ENCODE peak calls at places on chromosomes 5 and 9, in nine cellular contexts. U is A549, K is heart left ventricle, F is suprapubic skin, V is ovary, J is upper lobe of left lung, H is esophagus squamous epithelium, C is right lobe of liver, T is body of pancreas. R is an unnamed sample.

GRCh38 chr5:144815131-144815530 is 644.5 kb downstream of the KCTD16 start:
- DNase-seq in U (no peak), J (no peak), F (no peak), T (no peak), H (no peak), K (no peak), C (no peak), V (no peak), R (no peak)

GRCh38 chr5:135471726-135472125 is 19.6 kb upstream of the TIFAB start:
- DNase-seq in C (no peak), H (no peak), K (no peak), V (no peak), U (no peak), T (no peak), J (no peak), F (peak), R (no peak)

GRCh38 chr5:140558542-140558941 is 1.3 kb upstream of the SRA1 start:
- DNase-seq in U (no peak), V (no peak), C (no peak), T (no peak), J (peak), H (no peak), F (no peak), K (no peak), R (no peak)

GRCh38 chr9:33263131-33263935 is 1.2 kb downstream of the BAG1 start:
- DNase-seq in T (peak), K (no peak), J (peak), U (no peak), V (no peak), H (no peak), C (peak), F (no peak), R (no peak)

GRCh38 chr5:176639981-176640380 is 7.3 kb upstream of the TSPAN17 start:
- DNase-seq in H (no peak), U (no peak), J (no peak), F (no peak), K (peak), T (peak), V (no peak), C (no peak), R (no peak)

GRCh38 chr9:79037338-79037737 is 534.4 kb upstream of the TLE4 start:
- DNase-seq in F (no peak), K (no peak), T (no peak), H (no peak), V (no peak), J (peak), U (no peak), C (no peak), R (no peak)

GRCh38 chr5:78806544-78806943 is 158.0 kb upstream of the LHFPL2 start:
- DNase-seq in T (no peak), F (no peak), U (no peak), C (no peak), K (no peak), V (no peak), J (no peak), H (no peak), R (no peak)

GRCh38 chr9:117916291-117916690 is 212.1 kb downstream of the TLR4 start:
- DNase-seq in U (no peak), H (no peak), T (no peak), V (no peak), C (no peak), K (no peak), F (no peak), J (no peak), R (no peak)

GRCh38 chr5:39409036-39409435 is 15.7 kb downstream of the DAB2 start:
- DNase-seq in H (no peak), V (no peak), F (no peak), T (no peak), U (no peak), C (no peak), K (no peak), J (no peak), R (no peak)

GRCh38 chr9:122546196-122546595 is 6.7 kb upstream of the OR1N2 start:
- DNase-seq in J (no peak), F (no peak), H (no peak), T (no peak), V (no peak), U (no peak), K (no peak), C (no peak), R (no peak)

GRCh38 chr5:175448276-175448675 is 4.3 kb upstream of the DRD1 start:
- DNase-seq in T (no peak), J (no peak), K (no peak), V (no peak), U (no peak), H (no peak), F (no peak), C (no peak), R (no peak)

GRCh38 chr5:57174850-57175525 is 1.1 kb downstream of the GPBP1 start:
- DNase-seq in T (no peak), J (no peak), U (no peak), H (no peak), C (no peak), F (no peak), K (no peak), V (no peak), R (no peak)

GRCh38 chr9:98428452-98428851 is 173.0 kb upstream of the TBC1D2 start:
- DNase-seq in F (no peak), V (no peak), K (no peak), U (no peak), C (no peak), T (no peak), H (no peak), J (no peak), R (no peak)

GRCh38 chr5:6342689-6343315 is 35.5 kb downstream of the MED10 start:
- DNase-seq in J (no peak), K (no peak), T (no peak), C (no peak), F (no peak), U (no peak), V (no peak), H (no peak), R (no peak)

GRCh38 chr9:77632652-77633051 is 15.5 kb downstream of the GNA14 start:
- DNase-seq in T (no peak), V (no peak), U (no peak), F (no peak), K (no peak), J (peak), C (no peak), H (no peak), R (no peak)

GRCh38 chr5:80569086-80569960 is 757 bp downstream of the ANKRD34B start:
- DNase-seq in F (no peak), J (peak), U (no peak), V (no peak), C (no peak), K (no peak), T (no peak), H (no peak), R (peak)

GRCh38 chr5:102678267-102679058 is 76.6 kb upstream of the PAM start:
- DNase-seq in T (no peak), U (no peak), J (no peak), C (no peak), H (no peak), K (no peak), V (no peak), F (no peak), R (no peak)

GRCh38 chr5:96881511-96882115 is 5.3 kb downstream of the ERAP2 start:
- DNase-seq in U (no peak), T (no peak), C (no peak), K (no peak), F (no peak), J (no peak), V (no peak), H (no peak), R (no peak)

GRCh38 chr9:89606049-89606481 is 1.3 kb downstream of the GADD45G start:
- DNase-seq in T (peak), J (peak), K (peak), H (no peak), C (peak), V (peak), F (peak), U (peak), R (no peak)

GRCh38 chr5:110549301-110549700 is 177.2 kb downstream of the TMEM232 start:
- DNase-seq in C (no peak), H (no peak), V (no peak), J (no peak), F (no peak), T (no peak), K (no peak), U (no peak), R (no peak)

GRCh38 chr9:92728831-92729734 is 35.5 kb downstream of the BICD2 start:
- DNase-seq in T (peak), K (no peak), U (no peak), V (no peak), F (peak), C (peak), H (no peak), J (no peak), R (peak)

GRCh38 chr9:108142504-108143201 is 653.1 kb upstream of the KLF4 start:
- DNase-seq in U (no peak), V (peak), K (peak), J (no peak), F (peak), H (no peak), T (peak), C (peak), R (no peak)

GRCh38 chr9:127769985-127770904 is 8.2 kb downstream of the SH2D3C start:
- DNase-seq in V (no peak), H (no peak), F (no peak), K (peak), U (no peak), T (no peak), J (no peak), C (no peak), R (no peak)

GRCh38 chr9:127767909-127768331 is 10.5 kb downstream of the SH2D3C start:
- DNase-seq in H (no peak), T (no peak), V (no peak), K (peak), J (no peak), C (no peak), F (no peak), U (no peak), R (no peak)

GRCh38 chr9:127769101-127769500 is 9.4 kb downstream of the SH2D3C start:
- DNase-seq in J (no peak), F (no peak), U (no peak), K (no peak), T (no peak), C (no peak), V (no peak), H (no peak), R (no peak)

GRCh38 chr9:127767405-127767804 is 11.1 kb downstream of the SH2D3C start:
- DNase-seq in V (no peak), J (no peak), F (no peak), U (no peak), C (no peak), T (no peak), K (no peak), H (no peak), R (no peak)

DNA sequence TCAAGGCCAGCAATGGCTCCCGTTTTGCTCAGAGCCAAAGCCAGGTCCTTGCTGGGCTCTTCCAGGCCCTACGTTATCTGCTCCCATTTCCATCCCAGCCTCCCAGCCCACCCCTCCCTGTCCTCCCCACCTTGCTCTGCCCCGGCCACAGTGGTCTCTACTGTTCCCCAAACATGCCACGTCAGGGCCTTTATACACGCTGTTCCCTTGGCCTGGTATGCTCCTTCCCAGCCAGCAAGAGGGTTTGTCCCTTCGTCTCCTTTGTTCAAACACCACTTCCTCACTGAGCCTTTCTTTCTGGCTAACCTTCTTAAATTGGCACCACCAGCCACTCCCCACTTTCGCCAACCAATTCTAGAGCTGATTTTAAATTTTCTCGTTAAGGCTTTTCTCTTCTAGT is 9.8 kb downstream of the SH2D3C start:
- DNase-seq in V (no peak), J (no peak), H (no peak), C (no peak), T (no peak), K (no peak), U (no peak), F (no peak), R (no peak)
- TF ChIP-seq POLR2A in V (no peak), J (no peak), H (no peak), C (no peak), T (no peak), K (no peak), U (no peak), F (no peak), R (no peak)

DNA sequence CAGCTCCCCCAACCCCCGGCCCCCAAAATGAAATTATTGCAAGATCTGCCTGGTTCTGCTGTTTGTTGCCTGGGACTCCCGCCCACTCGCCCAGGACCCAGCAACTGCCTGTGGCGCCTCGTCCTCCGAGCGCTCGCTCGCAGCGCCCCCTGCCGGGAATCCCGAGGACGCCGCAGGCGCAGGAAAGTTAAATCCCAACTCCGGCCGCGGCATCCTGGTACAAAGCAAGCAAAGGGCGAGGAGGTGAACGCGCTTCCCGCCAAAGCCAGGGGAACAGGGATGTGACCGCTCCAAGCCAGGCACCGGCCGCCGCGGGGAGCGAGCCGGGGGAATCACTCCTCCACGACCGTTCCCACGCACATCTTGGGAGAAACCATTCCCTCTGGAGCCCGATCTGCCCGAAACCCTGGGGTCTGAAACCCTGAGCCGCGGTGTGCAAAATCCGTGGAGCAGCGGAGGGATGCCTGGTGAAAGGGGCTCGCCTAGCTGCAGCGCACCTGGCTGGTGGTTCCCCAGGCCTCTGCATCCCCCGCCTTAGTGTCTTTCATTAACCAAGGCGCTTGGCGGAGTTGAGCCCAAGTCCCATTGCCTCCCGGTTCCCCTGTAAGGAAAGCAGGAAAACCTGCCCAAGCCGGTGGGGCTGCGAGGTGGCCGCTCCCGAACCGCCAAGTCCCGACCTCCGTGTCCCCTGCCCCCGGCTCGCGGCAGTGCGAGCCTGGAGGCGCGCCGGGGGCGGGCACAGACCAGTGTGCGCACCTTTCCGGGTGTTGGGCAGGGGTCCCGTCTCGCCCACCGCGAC is 1.2 kb downstream of the SEMA5A start:
- DNase-seq in T (peak), F (peak), C (peak), V (peak), J (peak), U (peak), H (no peak), K (peak), R (peak)
- TF ChIP-seq POLR2A in T (peak), F (no peak), C (no peak), V (no peak), J (no peak), U (no peak), H (no peak), K (no peak), R (no peak)

GRCh38 chr5:72512179-72512860 is 5.1 kb upstream of the ZNF366 start:
- DNase-seq in U (no peak), T (no peak), C (no peak), H (no peak), F (no peak), J (no peak), V (no peak), K (no peak), R (no peak)
- TF ChIP-seq POLR2A in U (no peak), T (no peak), C (no peak), H (no peak), F (no peak), J (no peak), V (no peak), K (no peak), R (no peak)

GRCh38 chr5:4182144-4182543 is 586.5 kb downstream of the IRX1 start:
- DNase-seq in V (no peak), H (no peak), J (no peak), T (no peak), K (no peak), C (no peak), U (no peak), F (no peak), R (no peak)
- TF ChIP-seq POLR2A in V (no peak), H (no peak), J (no peak), T (no peak), K (no peak), C (no peak), U (no peak), F (no peak), R (no peak)

R was measured in GM12892.